ENCODE peak calls at places on chromosomes 5 and 9, in four cellular contexts. M is NCI-H460; Q is amygdala; Y is central memory CD4-positive, alpha-beta T cell. V is an unnamed sample.

GRCh38 chr5:83955916-83956315 is 235.3 kb upstream of the HAPLN1 start:
- DNase-seq in Q (no peak), M (no peak), Y (no peak), V (peak; percentile 7)

GRCh38 chr5:135392256-135392655 is 6.8 kb downstream of the MACROH2A1 start:
- DNase-seq in M (no peak), Q (no peak), Y (no peak), V (no peak)

GRCh38 chr5:176851380-176851779 is 41.0 kb downstream of the UNC5A start:
- DNase-seq in M (no peak), Q (no peak), Y (no peak), V (no peak)

GRCh38 chr5:55306641-55307382 is 682 bp downstream of the DHX29 start:
- DNase-seq in Q (no peak), M (no peak), Y (no peak), V (no peak)

GRCh38 chr9:98540476-98540875 is 168.3 kb downstream of the GABBR2 start:
- DNase-seq in M (no peak), Q (no peak), Y (no peak), V (no peak)

GRCh38 chr5:159642379-159642778 is 273.9 kb upstream of the ADRA1B start:
- DNase-seq in M (no peak), Y (no peak), Q (no peak), V (no peak)

GRCh38 chr5:170603101-170603500 is 99.3 kb downstream of the KCNIP1 start:
- DNase-seq in Y (no peak), M (no peak), Q (no peak), V (no peak)

GRCh38 chr9:125755340-125755739 is 8.2 kb downstream of the PBX3 start:
- DNase-seq in M (no peak), Q (no peak), Y (no peak), V (no peak)

GRCh38 chr5:131393498-131393968 is 129.7 kb downstream of the CDC42SE2 start:
- DNase-seq in Y (no peak), M (no peak), Q (no peak), V (no peak)

GRCh38 chr9:76687861-76688374 is 76.3 kb upstream of the PCA3 start:
- DNase-seq in Q (no peak), M (no peak), Y (no peak), V (no peak)

GRCh38 chr9:34996905-34997279 is 7.3 kb downstream of the DNAJB5 start:
- DNase-seq in Y (no peak), Q (no peak), M (no peak), V (no peak)

GRCh38 chr5:64923151-64923685 is 154.5 kb downstream of the CWC27 start:
- DNase-seq in Y (no peak), M (no peak), Q (no peak), V (no peak)

GRCh38 chr9:18896531-18897179 is 136.4 kb downstream of the SAXO1 start:
- DNase-seq in M (no peak), Q (no peak), Y (no peak), V (no peak)

GRCh38 chr9:109974143-109974917 is 194.3 kb downstream of the PALM2AKAP2 start:
- DNase-seq in Q (no peak), M (no peak), Y (no peak), V (no peak)

GRCh38 chr5:95273956-95274520 is 10.9 kb downstream of the MCTP1 start:
- DNase-seq in Y (no peak), Q (no peak), M (no peak), V (no peak)

GRCh38 chr9:2053883-2054845 is 39.0 kb downstream of the SMARCA2 start:
- DNase-seq in Y (peak; percentile 85), Q (peak; percentile 17), M (no peak), V (no peak)

GRCh38 chr9:37966443-37967271 is 62.7 kb upstream of the SLC25A51 start:
- DNase-seq in M (no peak), Y (no peak), Q (no peak), V (no peak)

GRCh38 chr5:36792560-36793180 is 83.9 kb upstream of the NIPBL start:
- DNase-seq in Q (no peak), M (no peak), Y (no peak), V (no peak)

GRCh38 chr5:82734291-82734690 is 342.9 kb downstream of the TMEM167A start:
- DNase-seq in Q (no peak), M (no peak), Y (no peak), V (no peak)

GRCh38 chr5:16455670-16456069 is 9.9 kb downstream of the ZNF622 start:
- DNase-seq in Y (no peak), Q (no peak), M (no peak), V (no peak)

GRCh38 chr5:427415-428087 is 15.4 kb upstream of the EXOC3 start:
- DNase-seq in Q (no peak), Y (no peak), M (no peak), V (no peak)

GRCh38 chr5:172714491-172715420 is 56.2 kb downstream of the DUSP1 start:
- DNase-seq in M (peak; percentile 99), Y (peak; percentile 46), Q (peak; percentile 52), V (peak; percentile 41)

GRCh38 chr9:3386753-3387152 is 139.0 kb downstream of the RFX3 start:
- DNase-seq in M (no peak), Y (no peak), Q (no peak), V (no peak)

GRCh38 chr9:96350866-96351265 is 32.6 kb downstream of the SLC35D2 start:
- DNase-seq in M (no peak), Y (no peak), Q (peak; percentile 8), V (no peak)

GRCh38 chr9:36137392-36138004 is 965 bp downstream of the GLIPR2 start:
- DNase-seq in Y (no peak), Q (no peak), M (no peak), V (no peak)

GRCh38 chr9:104143554-104143919 is 49.4 kb downstream of the SMC2 start:
- DNase-seq in Y (no peak), Q (no peak), M (no peak), V (no peak)

GRCh38 chr5:95823738-95824609 is 1.4 kb upstream of the GLRX start:
- DNase-seq in Q (no peak), M (peak; percentile 95), Y (peak; percentile 82), V (peak; percentile 74)

GRCh38 chr5:137146402-137146889 is 352.7 kb downstream of the SPOCK1 start:
- DNase-seq in Q (peak; percentile 33), M (peak; percentile 98), Y (no peak), V (no peak)

GRCh38 chr9:81372628-81373191 is 316.6 kb downstream of the TLE1 start:
- DNase-seq in Q (no peak), Y (no peak), M (no peak), V (no peak)

GRCh38 chr5:134101686-134102439 is 12.6 kb upstream of the TCF7 start:
- DNase-seq in Y (peak; percentile 62), M (peak; percentile 37), Q (peak; percentile 38), V (no peak)

GRCh38 chr5:176542135-176542595 is 5.0 kb upstream of the RNF44 start:
- DNase-seq in Q (no peak), M (no peak), Y (peak; percentile 54), V (no peak)

GRCh38 chr9:4866239-4866969 is 73.7 kb downstream of the RCL1 start:
- DNase-seq in M (no peak), Q (no peak), Y (no peak), V (no peak)

GRCh38 chr5:102830241-102830640 is 75.1 kb downstream of the PAM start:
- DNase-seq in Q (no peak), M (no peak), Y (no peak), V (no peak)

GRCh38 chr5:963673-964531 is 44.7 kb upstream of the NKD2 start:
- DNase-seq in M (no peak), Y (peak; percentile 62), Q (no peak), V (no peak)

GRCh38 chr9:70120834-70121510 is 77.3 kb downstream of the MAMDC2 start:
- DNase-seq in Y (no peak), Q (no peak), M (no peak), V (peak; percentile 87)